ENCODE peak calls at places on chromosomes 4 and X, in six cellular contexts. V, S, K, G, I and T are unnamed samples.

GRCh38 chr4:139754913-139755312 is 89.3 kb downstream of the MGST2 start:
- DNase-seq in V (no peak), S (no peak), K (no peak), G (no peak), I (no peak), T (no peak)

GRCh38 chr4:154160925-154161324 is 330.7 kb downstream of the DCHS2 start:
- DNase-seq in V (no peak), S (no peak), K (no peak), G (no peak), I (no peak), T (no peak)

GRCh38 chrX:40871385-40872082 is 136.2 kb upstream of the MED14 start:
- DNase-seq in V (no peak), S (no peak), K (no peak), G (no peak), I (no peak), T (no peak)

GRCh38 chr4:39528056-39528465 is 822 bp upstream of the UGDH start:
- DNase-seq in V (peak), S (no peak), K (no peak), G (no peak), I (peak), T (no peak)

GRCh38 chr4:127410201-127410600 is 222.6 kb upstream of the INTU start:
- DNase-seq in V (no peak), S (no peak), K (no peak), G (no peak), I (peak), T (no peak)

GRCh38 chr4:6064383-6064782 is 46.2 kb upstream of the C4orf50 start:
- DNase-seq in V (no peak), S (no peak), K (no peak), G (no peak), I (no peak), T (no peak)

GRCh38 chr4:61753739-61754138 is 553.6 kb downstream of the ADGRL3 start:
- DNase-seq in V (no peak), S (no peak), K (no peak), G (no peak), I (no peak), T (no peak)

GRCh38 chr4:78651250-78651860 is 99.8 kb downstream of the ANXA3 start:
- DNase-seq in V (no peak), S (no peak), K (no peak), G (no peak), I (no peak), T (no peak)

GRCh38 chr4:173367946-173368345 is 2.8 kb upstream of the SAP30 start:
- DNase-seq in V (no peak), S (no peak), K (no peak), G (no peak), I (no peak), T (no peak)

GRCh38 chr4:173370477-173371291 is at the start of gene SAP30:
- DNase-seq in V (peak), S (peak), K (peak), G (peak), I (peak), T (peak)

GRCh38 chr4:173374588-173374987 is 3.8 kb downstream of the SAP30 start:
- DNase-seq in V (no peak), S (no peak), K (no peak), G (no peak), I (no peak), T (no peak)

GRCh38 chr4:173370130-173370476 is 651 bp upstream of the SAP30 start:
- DNase-seq in V (peak), S (no peak), K (peak), G (no peak), I (peak), T (peak)

GRCh38 chr4:173371292-173372192 is 788 bp downstream of the SAP30 start:
- DNase-seq in V (peak), S (peak), K (peak), G (peak), I (peak), T (peak)
- TF ChIP-seq POLR2A in V (no peak), S (no peak), K (no peak), G (no peak), I (peak), T (no peak)

GRCh38 chr4:152822323-152822722 is 42.6 kb downstream of the ARFIP1 start:
- DNase-seq in V (no peak), S (no peak), K (no peak), G (no peak), I (no peak), T (no peak)
- TF ChIP-seq POLR2AphosphoS5 in V (no peak), S (no peak), K (no peak), G (no peak), I (no peak), T (no peak)

GRCh38 chrX:30577362-30577961 is at the start of gene TASL:
- DNase-seq in V (no peak), S (peak), K (no peak), G (no peak), I (no peak), T (no peak)

GRCh38 chrX:30580641-30581040 is 3.1 kb upstream of the TASL start:
- DNase-seq in V (no peak), S (no peak), K (no peak), G (no peak), I (no peak), T (no peak)

GRCh38 chrX:30572678-30573077 is 4.9 kb downstream of the TASL start:
- DNase-seq in V (no peak), S (no peak), K (no peak), G (no peak), I (no peak), T (no peak)

GRCh38 chrX:30573125-30573524 is 4.4 kb downstream of the TASL start:
- DNase-seq in V (no peak), S (no peak), K (no peak), G (no peak), I (no peak), T (no peak)

DNA sequence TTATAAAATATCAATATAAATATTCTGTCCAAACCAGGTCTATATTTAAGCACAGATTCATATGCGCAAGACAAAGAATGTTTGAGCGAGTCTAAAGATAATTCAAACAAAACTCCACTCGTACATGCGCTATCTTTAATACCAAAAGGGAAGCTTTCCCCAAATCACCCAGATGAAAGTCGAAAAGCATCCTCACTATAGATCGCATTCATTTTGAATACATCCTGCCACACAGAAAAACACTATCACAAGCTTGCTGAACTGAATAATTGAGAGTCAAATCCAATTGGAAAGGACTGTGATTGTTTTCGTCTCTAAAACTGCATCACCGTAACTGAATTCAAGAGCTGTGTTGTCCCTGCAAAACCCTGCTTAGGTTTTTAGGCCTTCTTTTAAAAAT is 685 bp downstream of the TASL start:
- DNase-seq in V (no peak), S (no peak), K (no peak), G (no peak), I (no peak), T (no peak)
- TF ChIP-seq POLR2A in V (no peak), S (no peak), K (no peak), G (no peak), I (no peak), T (no peak)

GRCh38 chrX:150570512-150570911 is 2.1 kb downstream of the MTM1 start:
- DNase-seq in V (no peak), S (no peak), K (no peak), G (no peak), I (no peak), T (no peak)
- TF ChIP-seq POLR2AphosphoS5 in V (no peak), S (no peak), K (no peak), G (no peak), I (no peak), T (no peak)

DNA sequence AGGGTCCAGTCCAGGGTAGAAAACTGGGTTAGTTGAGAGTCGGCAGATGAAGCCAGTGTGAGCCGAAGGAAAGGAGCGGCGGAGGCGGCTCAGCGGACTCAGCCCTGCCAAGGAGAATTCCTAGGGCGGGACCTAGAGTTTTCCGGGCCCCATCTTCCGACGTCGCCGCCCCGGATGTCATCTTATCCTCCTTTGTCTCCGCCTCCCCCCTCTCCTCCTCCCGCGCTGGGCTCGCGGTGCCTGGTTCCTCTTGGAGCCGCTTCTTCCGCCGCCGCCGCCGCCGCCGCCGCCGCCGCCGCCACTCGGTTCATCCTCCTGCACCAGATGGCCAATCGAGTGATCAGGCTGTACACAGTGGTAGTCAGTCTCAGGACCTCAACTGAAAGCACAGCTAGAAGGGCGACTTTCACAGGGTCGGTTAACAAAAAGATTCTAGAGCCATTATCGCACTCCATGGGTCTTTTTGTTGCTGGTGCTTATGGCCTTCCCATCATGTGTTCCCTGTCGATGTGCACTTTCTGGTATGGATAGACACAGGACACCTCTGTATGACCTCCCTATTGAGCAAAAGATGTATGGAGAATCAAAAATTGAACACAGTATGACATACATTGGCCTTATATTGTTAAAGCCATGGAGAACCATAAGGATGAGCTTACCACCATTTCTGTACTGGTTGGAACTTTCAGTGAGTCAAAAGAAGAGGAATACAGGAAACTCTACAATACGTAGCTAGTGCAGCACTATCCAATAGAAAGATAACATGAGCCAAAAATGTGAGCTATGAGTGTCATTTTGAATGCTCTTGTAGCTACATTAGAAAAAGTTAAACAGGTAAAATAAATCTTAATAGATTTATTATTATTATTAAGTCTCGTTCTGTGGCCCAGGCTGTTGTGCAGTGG is 32.4 kb upstream of the THOC2 start:
- DNase-seq in V (peak), S (peak), K (peak), G (peak), I (peak), T (peak)
- TF ChIP-seq POLR2A in V (no peak), S (peak), K (no peak), G (no peak), I (no peak), T (no peak)

GRCh38 chrX:49164589-49165360 is 2.2 kb downstream of the MAGIX start:
- DNase-seq in V (no peak), S (no peak), K (peak), G (no peak), I (no peak), T (no peak)

GRCh38 chrX:49167740-49168108 is 4.0 kb upstream of the PLP2 start:
- DNase-seq in V (no peak), S (no peak), K (no peak), G (no peak), I (no peak), T (no peak)

GRCh38 chrX:49163555-49164419 is 1.2 kb downstream of the MAGIX start:
- DNase-seq in V (peak), S (no peak), K (peak), G (peak), I (peak), T (peak)

GRCh38 chrX:49165901-49166881 is 3.6 kb downstream of the MAGIX start:
- DNase-seq in V (peak), S (no peak), K (peak), G (peak), I (peak), T (peak)

DNA sequence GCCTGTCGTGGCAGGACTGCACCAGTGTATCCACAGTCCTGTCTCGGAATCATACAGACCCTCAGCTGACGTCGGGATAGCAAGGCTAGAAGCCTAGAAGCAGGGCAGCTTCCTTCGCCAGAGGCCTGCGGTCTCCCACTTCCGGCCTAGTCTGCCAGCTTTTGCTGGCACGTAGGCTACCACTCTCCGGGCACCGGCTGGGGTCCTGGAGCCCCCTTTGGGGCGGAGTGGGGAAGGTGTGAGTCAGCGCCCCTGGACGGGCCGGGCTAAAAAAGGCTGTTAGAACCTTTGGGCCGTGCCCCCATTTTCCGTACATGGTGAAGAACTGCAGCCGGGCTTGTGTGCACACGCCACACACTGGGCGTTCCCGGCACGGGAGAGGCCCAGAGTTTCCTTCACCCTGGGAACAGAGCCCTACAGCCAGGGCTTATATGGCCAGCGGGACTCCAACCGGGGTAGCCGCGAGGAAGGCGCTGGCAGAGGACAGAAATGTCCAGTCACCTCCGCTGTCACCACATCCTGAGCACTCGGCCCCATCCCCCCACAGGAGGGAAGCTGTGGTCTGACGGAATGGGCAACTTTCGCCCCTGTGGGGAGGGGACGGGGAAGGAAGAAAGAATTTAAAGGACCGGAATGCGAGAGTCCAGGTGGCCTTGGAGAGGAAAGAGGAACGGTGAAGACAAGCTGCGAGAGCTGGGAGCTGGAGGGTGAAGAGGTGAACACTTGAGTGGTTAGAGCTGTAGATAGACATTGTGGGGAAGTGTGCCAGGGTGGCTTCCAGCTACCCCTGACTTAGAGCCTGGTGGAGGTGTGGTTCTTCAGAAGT is 4.6 kb downstream of the MAGIX start:
- DNase-seq in V (no peak), S (no peak), K (peak), G (peak), I (peak), T (peak)
- TF ChIP-seq POLR2AphosphoS5 in V (no peak), S (no peak), K (peak), G (peak), I (peak), T (no peak)

DNA sequence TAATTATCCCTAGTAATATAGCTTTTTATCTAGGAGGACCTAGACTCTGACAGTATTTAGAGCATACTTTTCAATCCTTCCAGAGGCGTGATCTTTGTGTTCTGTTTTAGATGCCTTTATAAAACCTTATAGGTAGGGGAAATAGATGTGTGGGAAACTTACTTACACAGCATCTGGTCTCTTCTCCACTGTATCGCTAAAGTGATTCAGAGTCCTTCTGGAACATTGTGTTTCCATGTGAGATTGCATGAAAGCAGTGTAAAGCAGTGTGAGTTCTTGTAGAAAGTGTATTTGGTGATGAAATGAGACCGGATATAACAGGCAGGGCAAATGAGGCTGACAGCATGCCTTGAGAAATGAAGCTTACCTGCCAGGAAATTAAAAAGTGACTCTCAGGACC is 9.5 kb downstream of the GABRB1 start:
- DNase-seq in V (no peak), S (no peak), K (no peak), G (no peak), I (no peak), T (no peak)
- TF ChIP-seq POLR2A in V (no peak), S (no peak), K (no peak), G (no peak), I (no peak), T (no peak)